ENCODE peak calls at places on chromosomes 13 and 19, in four cellular contexts. Z is GM12878, C is K562, I is HCT116. J is an unnamed sample.

GRCh38 chr13:38086721-38087120 is 217.1 kb upstream of the TRPC4 start:
- DNase-seq in Z (no peak), C (no peak), I (no peak), J (no peak)

GRCh38 chr19:8576273-8576993 is 809 bp downstream of the MYO1F start:
- DNase-seq in C (no peak), Z (no peak), I (no peak), J (no peak)

GRCh38 chr13:20901668-20902437 is 693 bp downstream of the XPO4 start:
- DNase-seq in C (peak; percentile 77), Z (no peak), I (peak; percentile 15), J (peak; percentile 54)

GRCh38 chr13:100075700-100076587 is 12.9 kb upstream of the PCCA start:
- DNase-seq in Z (no peak), C (no peak), I (no peak), J (peak; percentile 12)

GRCh38 chr19:19039901-19040300 is 6.5 kb downstream of the ARMC6 start:
- DNase-seq in C (no peak), I (no peak), Z (no peak), J (no peak)

GRCh38 chr13:90622547-90622946 is 724.9 kb upstream of the MIR17HG start:
- DNase-seq in Z (no peak), I (no peak), C (no peak), J (no peak)

GRCh38 chr19:8609210-8610040 is 1.1 kb downstream of the ADAMTS10 start:
- DNase-seq in I (peak; percentile 15), C (no peak), Z (no peak), J (peak; percentile 32)

GRCh38 chr13:62524061-62524460 is 1108.4 kb upstream of the PCDH20 start:
- DNase-seq in I (no peak), Z (peak; percentile 30), C (no peak), J (no peak)

GRCh38 chr13:31208554-31209122 is 8.9 kb downstream of the B3GLCT start:
- DNase-seq in I (no peak), Z (no peak), C (no peak), J (no peak)

GRCh38 chr13:36819811-36820140 is 754 bp downstream of the RFXAP start:
- DNase-seq in I (no peak), Z (no peak), C (peak; percentile 52), J (no peak)

GRCh38 chr19:16117594-16118033 is 5.9 kb downstream of the RAB8A start:
- DNase-seq in Z (no peak), C (no peak), I (no peak), J (no peak)

GRCh38 chr13:99086869-99087129 is 108.9 kb upstream of the DOCK9 start:
- DNase-seq in I (no peak), Z (no peak), C (no peak), J (no peak)

GRCh38 chr19:48639483-48640375 is 2.5 kb upstream of the DBP start:
- DNase-seq in Z (no peak), C (peak; percentile 81), I (no peak), J (no peak)

GRCh38 chr13:79792716-79793115 is 311.8 kb downstream of the NDFIP2 start:
- DNase-seq in C (no peak), Z (no peak), I (no peak), J (no peak)

GRCh38 chr13:111666377-111666776 is 345.9 kb downstream of the TEX29 start:
- DNase-seq in Z (peak; percentile 0), I (no peak), C (no peak), J (no peak)

GRCh38 chr13:27035892-27036235 is 135.7 kb downstream of the USP12 start:
- DNase-seq in Z (no peak), C (peak; percentile 37), I (peak; percentile 31), J (no peak)

GRCh38 chr13:51645154-51645650 is 60.9 kb downstream of the WDFY2 start:
- DNase-seq in I (no peak), Z (no peak), C (no peak), J (no peak)

GRCh38 chr13:66076417-66076816 is 1153.7 kb downstream of the PCDH9 start:
- DNase-seq in C (peak; percentile 37), Z (no peak), I (no peak), J (no peak)

GRCh38 chr13:67402546-67402945 is 172.4 kb upstream of the PCDH9 start:
- DNase-seq in I (no peak), Z (no peak), C (no peak), J (no peak)

GRCh38 chr19:5138606-5139594 is 170.0 kb downstream of the KDM4B start:
- DNase-seq in Z (peak; percentile 79), C (peak; percentile 47), I (no peak), J (no peak)

GRCh38 chr19:55034751-55035150 is 3.3 kb downstream of the GP6 start:
- DNase-seq in Z (no peak), C (no peak), I (no peak), J (no peak)

GRCh38 chr13:29676535-29676934 is 81.0 kb upstream of the SLC7A1 start:
- DNase-seq in C (no peak), I (no peak), Z (no peak), J (no peak)

GRCh38 chr13:112247471-112248405 is 128.4 kb upstream of the SPACA7 start:
- DNase-seq in I (no peak), Z (no peak), C (no peak), J (no peak)

GRCh38 chr19:47230122-47230920 is 678 bp downstream of the BBC3 start:
- DNase-seq in C (peak; percentile 87), Z (no peak), I (no peak), J (peak; percentile 32)

GRCh38 chr19:54325194-54325621 is 12.2 kb upstream of the LILRA5 start:
- DNase-seq in Z (no peak), C (peak; percentile 58), I (peak; percentile 31), J (peak; percentile 30)

GRCh38 chr13:97192166-97192565 is 30.0 kb upstream of the MBNL2 start:
- DNase-seq in C (no peak), Z (no peak), I (no peak), J (no peak)

DNA sequence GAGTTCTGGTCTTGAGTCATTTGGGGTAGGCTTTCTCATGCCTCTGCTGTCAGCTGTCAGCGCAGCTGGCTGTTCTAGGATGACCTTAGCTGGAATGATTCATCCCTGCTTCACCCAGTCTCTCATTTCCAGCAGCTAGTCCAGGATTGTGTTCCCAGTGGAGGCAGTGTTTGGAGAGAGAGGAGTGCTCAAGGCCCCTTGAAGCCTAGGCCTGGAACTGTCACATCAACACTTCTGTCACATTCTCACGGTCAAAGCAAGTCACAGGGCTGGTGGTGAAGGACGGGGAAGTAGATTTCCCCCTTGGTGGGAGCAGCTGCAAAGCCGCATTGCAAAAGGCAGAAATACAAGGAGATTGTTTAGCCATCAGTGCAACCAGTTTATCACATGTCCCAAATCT is 15.2 kb downstream of the TPT1 start:
- DNase-seq in Z (no peak), I (no peak), C (no peak), J (peak; percentile 62)
- H3K27ac ChIP-seq in Z (no peak overlapping the region), I (no peak overlapping the region), C (no peak overlapping the region), J (no peak overlapping the region)

GRCh38 chr13:95404141-95404882 is 103.1 kb upstream of the ABCC4 start:
- DNase-seq in C (peak; percentile 81), I (peak; percentile 61), Z (peak; percentile 48), J (peak; percentile 51)

DNA sequence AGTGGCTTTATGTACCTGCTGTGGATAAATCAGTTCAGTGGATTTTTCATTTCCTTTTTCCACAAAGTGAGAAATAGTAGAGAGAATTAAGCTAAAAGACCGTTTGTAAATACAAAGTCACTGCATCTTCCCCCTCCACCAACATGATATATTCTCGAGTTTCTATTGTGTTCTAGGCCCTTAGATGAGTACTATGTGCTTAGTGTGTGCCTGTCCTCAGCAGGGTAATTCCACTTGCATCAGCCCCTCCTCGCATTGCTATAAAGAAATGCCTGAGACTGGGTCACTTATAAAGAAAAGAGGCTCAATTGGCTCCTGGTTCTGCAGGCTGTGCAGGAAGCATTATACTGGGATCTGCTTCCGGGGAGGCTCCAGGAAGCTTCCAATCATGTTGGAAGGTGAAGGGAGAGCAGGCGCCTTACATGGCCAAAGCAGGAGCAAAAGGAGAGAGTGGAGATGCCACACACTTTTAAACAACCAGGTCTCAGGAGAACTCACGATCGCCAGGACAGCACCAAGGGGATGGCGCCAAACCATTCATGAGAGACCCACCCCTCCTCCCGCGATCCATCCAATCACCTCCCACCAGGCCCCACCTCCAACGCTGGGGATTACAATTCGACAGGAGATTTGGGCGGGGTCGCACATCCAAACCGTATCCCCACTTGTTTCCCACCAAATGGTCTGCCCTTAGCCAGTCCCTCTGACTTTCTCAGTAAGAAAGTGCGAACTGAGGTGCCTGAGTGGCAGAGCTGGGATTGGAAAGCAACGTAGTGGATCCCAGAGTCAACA is 102.3 kb upstream of the ABCC4 start:
- DNase-seq in C (no peak), Z (no peak), I (no peak), J (no peak)
- TF ChIP-seq SIN3A in C (no peak), Z (no peak), I (no peak), J (no peak)

GRCh38 chr13:102591988-102592781 is 4.6 kb upstream of the TPP2 start:
- DNase-seq in Z (peak; percentile 40), I (peak; percentile 45), C (peak; percentile 79), J (peak; percentile 53)
- H3K27ac ChIP-seq in Z (peak overlapping the region; percentile 77), I (peak overlapping the region; percentile 4), C (peak overlapping the region; percentile 18), J (peak overlapping the region; percentile 16)

DNA sequence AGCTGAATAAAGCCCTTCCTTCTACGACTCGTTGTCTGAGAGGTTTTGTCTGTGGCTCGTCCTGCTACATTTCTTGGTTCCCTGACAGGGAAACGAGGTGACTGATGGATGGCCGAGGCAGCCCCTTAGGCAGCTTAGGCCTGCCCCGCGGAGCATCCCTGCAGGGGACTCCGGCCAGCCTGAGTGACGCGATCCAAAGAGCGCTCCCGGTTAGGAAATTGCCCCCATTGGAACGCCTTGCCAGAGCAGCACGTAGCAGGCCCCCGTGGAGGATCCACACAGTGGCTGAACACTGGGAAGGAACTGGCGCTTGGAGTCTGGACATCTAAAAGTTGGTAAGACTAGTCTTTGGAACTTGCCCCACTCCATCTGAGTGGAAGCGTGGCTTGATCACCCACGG is 296.8 kb upstream of the SGCG start:
- DNase-seq in C (no peak), I (no peak), Z (no peak), J (no peak)
- TF ChIP-seq SIN3A in C (no peak), I (no peak), Z (no peak), J (no peak)

J was measured in HepG2.